ENCODE peak calls at places on chromosomes 2 and 18, in seven cellular contexts. X, N, V, D, T, I and C are unnamed samples.

GRCh38 chr2:54809814-54810213 is 86.4 kb downstream of the EML6 start:
- DNase-seq in X (no peak), N (no peak), V (no peak), D (no peak), T (no peak), I (no peak), C (no peak)

GRCh38 chr18:8732442-8733360 is 27.3 kb downstream of the MTCL1 start:
- DNase-seq in X (no peak), N (no peak), V (no peak), D (no peak), T (no peak), I (no peak), C (no peak)

GRCh38 chr2:143399679-143400078 is 270.5 kb downstream of the ARHGAP15 start:
- DNase-seq in X (no peak), N (no peak), V (no peak), D (no peak), T (no peak), I (no peak), C (no peak)

GRCh38 chr2:75233965-75234364 is 34.6 kb upstream of the TACR1 start:
- DNase-seq in X (no peak), N (no peak), V (no peak), D (no peak), T (no peak), I (no peak), C (no peak)

GRCh38 chr18:36849288-36850011 is 20.5 kb downstream of the KIAA1328 start:
- DNase-seq in X (no peak), N (no peak), V (peak), D (no peak), T (no peak), I (no peak), C (no peak)

GRCh38 chr2:84441036-84441435 is 18.0 kb downstream of the SUCLG1 start:
- DNase-seq in X (no peak), N (no peak), V (no peak), D (no peak), T (no peak), I (no peak), C (no peak)

GRCh38 chr2:105504459-105504858 is 105.6 kb upstream of the FHL2 start:
- DNase-seq in X (no peak), N (no peak), V (no peak), D (no peak), T (no peak), I (no peak), C (no peak)

GRCh38 chr2:19356545-19357382 is 1.7 kb downstream of the OSR1 start:
- DNase-seq in X (no peak), N (peak), V (no peak), D (no peak), T (no peak), I (no peak), C (peak)

GRCh38 chr2:69034845-69035244 is 21.9 kb downstream of the ANTXR1 start:
- DNase-seq in X (no peak), N (no peak), V (no peak), D (no peak), T (no peak), I (no peak), C (no peak)

GRCh38 chr18:44725300-44726096 is 44.8 kb downstream of the SETBP1 start:
- DNase-seq in X (peak), N (no peak), V (peak), D (no peak), T (no peak), I (no peak), C (no peak)

GRCh38 chr2:170314744-170315447 is 136.9 kb downstream of the MYO3B start:
- DNase-seq in X (no peak), N (no peak), V (no peak), D (no peak), T (no peak), I (no peak), C (no peak)

GRCh38 chr2:118763797-118764196 is 83.7 kb downstream of the EN1 start:
- DNase-seq in X (no peak), N (no peak), V (peak), D (peak), T (no peak), I (no peak), C (no peak)

GRCh38 chr2:233486778-233487552 is 79.6 kb downstream of the USP40 start:
- DNase-seq in X (no peak), N (no peak), V (no peak), D (no peak), T (no peak), I (no peak), C (no peak)

GRCh38 chr2:212548459-212548815 is 9.8 kb upstream of the ERBB4 start:
- DNase-seq in X (no peak), N (no peak), V (peak), D (no peak), T (no peak), I (peak), C (no peak)

GRCh38 chr18:32760391-32760790 is 12.4 kb downstream of the KLHL14 start:
- DNase-seq in X (no peak), N (no peak), V (no peak), D (peak), T (no peak), I (no peak), C (no peak)

GRCh38 chr2:42962521-42962953 is 170.2 kb upstream of the HAAO start:
- DNase-seq in X (peak), N (no peak), V (no peak), D (no peak), T (no peak), I (no peak), C (no peak)

GRCh38 chr2:124666976-124667375 is 641.9 kb downstream of the CNTNAP5 start:
- DNase-seq in X (no peak), N (no peak), V (no peak), D (no peak), T (no peak), I (no peak), C (no peak)

GRCh38 chr2:208407667-208408066 is 1.1 kb downstream of the PTH2R start:
- DNase-seq in X (peak), N (no peak), V (peak), D (peak), T (no peak), I (no peak), C (no peak)

GRCh38 chr18:28003451-28003850 is 173.5 kb downstream of the CDH2 start:
- DNase-seq in X (no peak), N (no peak), V (peak), D (no peak), T (no peak), I (no peak), C (no peak)

GRCh38 chr2:37415128-37415817 is 70.8 kb downstream of the QPCT start:
- DNase-seq in X (no peak), N (no peak), V (peak), D (no peak), T (no peak), I (no peak), C (no peak)

GRCh38 chr18:11176416-11176815 is 27.0 kb upstream of the PIEZO2 start:
- DNase-seq in X (no peak), N (no peak), V (no peak), D (no peak), T (no peak), I (no peak), C (no peak)

GRCh38 chr2:2324565-2325101 is 6.4 kb downstream of the MYT1L start:
- DNase-seq in X (no peak), N (peak), V (no peak), D (no peak), T (no peak), I (no peak), C (peak)

GRCh38 chr2:220445429-220446105 is 818.1 kb downstream of the SLC4A3 start:
- DNase-seq in X (no peak), N (no peak), V (no peak), D (no peak), T (no peak), I (no peak), C (no peak)

GRCh38 chr18:77065221-77065981 is 67.2 kb downstream of the MBP start:
- DNase-seq in X (peak), N (no peak), V (no peak), D (no peak), T (no peak), I (no peak), C (no peak)

GRCh38 chr2:151437630-151438029 is 27.9 kb downstream of the RIF1 start:
- DNase-seq in X (no peak), N (no peak), V (peak), D (no peak), T (no peak), I (no peak), C (no peak)

GRCh38 chr2:65121-65520 is 18.8 kb upstream of the FAM110C start:
- DNase-seq in X (no peak), N (no peak), V (no peak), D (no peak), T (no peak), I (no peak), C (no peak)

GRCh38 chr2:42296226-42296625 is 64.8 kb downstream of the COX7A2L start:
- DNase-seq in X (no peak), N (no peak), V (peak), D (no peak), T (no peak), I (no peak), C (no peak)

GRCh38 chr2:218655751-218656150 is 3.7 kb downstream of the ZNF142 start:
- DNase-seq in X (no peak), N (no peak), V (no peak), D (no peak), T (no peak), I (no peak), C (no peak)
- TF ChIP-seq CTCF in X (no peak), N (no peak), V (no peak), D (no peak), T (no peak), I (no peak), C (no peak)

GRCh38 chr18:46859855-46860254 is 57.5 kb downstream of the PIAS2 start:
- DNase-seq in X (no peak), N (no peak), V (no peak), D (no peak), T (no peak), I (no peak), C (no peak)

GRCh38 chr18:46858290-46858689 is 59.0 kb downstream of the PIAS2 start:
- DNase-seq in X (no peak), N (no peak), V (no peak), D (no peak), T (no peak), I (no peak), C (no peak)

GRCh38 chr18:46856975-46857374 is 60.3 kb downstream of the PIAS2 start:
- DNase-seq in X (no peak), N (no peak), V (peak), D (no peak), T (no peak), I (no peak), C (no peak)
- TF ChIP-seq CTCF in X (no peak), N (no peak), V (peak), D (no peak), T (no peak), I (no peak), C (no peak)

GRCh38 chr2:182134201-182134600 is 148.5 kb downstream of the PPP1R1C start:
- DNase-seq in X (no peak), N (no peak), V (no peak), D (no peak), T (no peak), I (no peak), C (no peak)

GRCh38 chr2:182133195-182133891 is 147.7 kb downstream of the PPP1R1C start:
- DNase-seq in X (no peak), N (no peak), V (no peak), D (no peak), T (no peak), I (no peak), C (no peak)

GRCh38 chr2:182129188-182129707 is 143.6 kb downstream of the PPP1R1C start:
- DNase-seq in X (no peak), N (no peak), V (no peak), D (no peak), T (no peak), I (no peak), C (no peak)

DNA sequence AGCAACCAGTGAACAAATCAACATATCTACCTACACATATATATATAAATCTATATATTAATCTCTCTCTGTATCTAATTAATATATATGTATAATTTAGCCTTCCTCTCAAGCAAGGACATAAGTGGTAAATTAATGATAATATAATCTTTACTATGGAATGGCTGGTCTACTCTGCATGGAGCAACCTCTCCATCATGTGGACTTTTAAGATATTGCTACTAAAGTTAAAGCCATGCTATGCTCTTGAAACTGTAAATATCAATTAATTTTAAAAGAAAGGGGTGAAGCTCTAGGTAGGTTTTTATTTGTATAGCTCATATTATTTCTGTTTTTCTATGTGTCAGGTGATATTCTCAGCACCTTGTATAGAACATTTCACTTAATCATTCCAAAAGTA is 147.0 kb downstream of the PPP1R1C start:
- DNase-seq in X (no peak), N (no peak), V (peak), D (no peak), T (no peak), I (no peak), C (no peak)
- TF ChIP-seq CTCF in X (no peak), N (no peak), V (peak), D (no peak), T (peak), I (peak), C (no peak)

GRCh38 chr2:4992226-4992625 is 700.0 kb upstream of the SOX11 start:
- DNase-seq in X (no peak), N (no peak), V (peak), D (no peak), T (no peak), I (no peak), C (no peak)

DNA sequence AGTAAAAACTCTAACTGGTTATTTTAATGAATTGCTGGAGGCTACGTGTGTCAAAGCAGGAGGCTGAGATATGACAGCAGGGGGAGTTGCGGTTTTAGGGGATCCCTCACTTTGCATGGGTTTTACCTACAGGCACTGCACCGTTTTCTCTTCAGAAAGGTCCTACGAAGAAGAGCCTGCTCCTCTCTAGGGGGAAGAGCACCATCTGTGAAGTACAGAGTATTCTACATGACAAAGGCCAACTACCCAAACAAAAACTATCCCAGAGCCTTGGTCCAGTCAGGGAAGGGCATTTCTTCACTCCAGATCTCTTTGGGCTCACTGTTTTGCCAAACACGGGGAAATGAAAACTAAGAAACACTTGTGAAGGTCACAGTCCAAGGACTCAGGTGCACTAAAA is 696.7 kb upstream of the SOX11 start:
- DNase-seq in X (no peak), N (no peak), V (peak), D (no peak), T (no peak), I (no peak), C (no peak)
- TF ChIP-seq CTCF in X (no peak), N (no peak), V (peak), D (no peak), T (no peak), I (no peak), C (no peak)

GRCh38 chr2:14330884-14331283 is 301.6 kb upstream of the LRATD1 start:
- DNase-seq in X (no peak), N (no peak), V (no peak), D (no peak), T (no peak), I (no peak), C (no peak)
- TF ChIP-seq CTCF in X (no peak), N (no peak), V (no peak), D (no peak), T (no peak), I (no peak), C (no peak)

GRCh38 chr2:109582928-109583895 is 30.6 kb downstream of the SEPTIN10 start:
- DNase-seq in X (no peak), N (no peak), V (peak), D (no peak), T (no peak), I (no peak), C (no peak)
- TF ChIP-seq CTCF in X (no peak), N (no peak), V (peak), D (no peak), T (no peak), I (peak), C (no peak)

GRCh38 chr2:205323929-205324328 is 358.4 kb upstream of the NRP2 start:
- DNase-seq in X (no peak), N (no peak), V (no peak), D (no peak), T (no peak), I (no peak), C (no peak)
- TF ChIP-seq CTCF in X (peak), N (no peak), V (peak), D (peak), T (no peak), I (peak), C (peak)

GRCh38 chr2:216920150-216920846 is 60.4 kb upstream of the TNP1 start:
- DNase-seq in X (no peak), N (no peak), V (no peak), D (no peak), T (peak), I (no peak), C (no peak)
- TF ChIP-seq CTCF in X (no peak), N (no peak), V (no peak), D (no peak), T (no peak), I (no peak), C (no peak)

GRCh38 chr2:200905618-200906296 is 16.6 kb downstream of the NIF3L1 start:
- DNase-seq in X (peak), N (peak), V (peak), D (peak), T (no peak), I (peak), C (peak)
- TF ChIP-seq CTCF in X (peak), N (peak), V (peak), D (no peak), T (peak), I (peak), C (peak)

GRCh38 chr2:46230677-46231425 is 66.4 kb upstream of the EPAS1 start:
- DNase-seq in X (no peak), N (no peak), V (no peak), D (no peak), T (no peak), I (no peak), C (no peak)

GRCh38 chr2:46231721-46232120 is 65.5 kb upstream of the EPAS1 start:
- DNase-seq in X (no peak), N (no peak), V (no peak), D (no peak), T (no peak), I (no peak), C (no peak)

GRCh38 chr2:46227674-46228289 is 69.4 kb upstream of the EPAS1 start:
- DNase-seq in X (no peak), N (no peak), V (no peak), D (no peak), T (no peak), I (no peak), C (no peak)

GRCh38 chr2:46229134-46230063 is 67.8 kb upstream of the EPAS1 start:
- DNase-seq in X (peak), N (no peak), V (peak), D (peak), T (no peak), I (no peak), C (no peak)

DNA sequence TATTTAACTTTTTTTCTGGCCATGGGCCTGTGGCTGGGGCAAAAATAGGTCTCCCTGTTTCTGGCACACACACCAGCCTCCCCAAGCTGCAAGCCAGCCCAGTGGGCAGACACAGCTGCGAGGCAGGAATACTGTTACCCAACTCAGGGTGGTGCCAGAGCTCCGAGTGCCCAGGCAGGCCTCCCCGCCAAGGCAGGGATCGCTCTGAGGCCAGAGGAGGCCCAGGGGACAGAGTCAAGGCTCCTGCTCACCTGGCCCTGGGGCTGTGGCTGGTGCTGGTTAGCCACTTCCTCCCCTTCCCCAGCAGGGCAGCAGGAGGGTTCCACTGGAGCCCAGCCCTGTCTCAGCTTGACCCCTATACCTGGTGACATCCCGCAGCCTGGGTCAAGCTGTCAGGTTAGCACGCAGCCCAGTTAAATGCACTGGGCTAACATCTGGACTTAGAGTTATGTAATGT is 67.1 kb upstream of the EPAS1 start:
- DNase-seq in X (peak), N (no peak), V (no peak), D (peak), T (no peak), I (no peak), C (no peak)
- TF ChIP-seq CTCF in X (no peak), N (no peak), V (no peak), D (no peak), T (no peak), I (no peak), C (no peak)